ENCODE peak calls at places on chromosome 21, in eight cellular contexts. S is OCI-LY7, N is right atrium auricular region, K is uterus, P is endodermal cell, F is breast epithelium, O is ovary, C is A549. T is an unnamed sample.

GRCh38 chr21:35635261-35635660 is 425.1 kb downstream of the SETD4 start:
- DNase-seq in S (no peak), N (no peak), K (no peak), P (no peak), F (no peak), O (no peak), C (no peak), T (no peak)

GRCh38 chr21:28280611-28281010 is 712.1 kb downstream of the LTN1 start:
- DNase-seq in S (no peak), N (no peak), K (no peak), P (no peak), F (no peak), O (no peak), C (no peak), T (no peak)

GRCh38 chr21:46650476-46651098 is 15.1 kb downstream of the PRMT2 start:
- DNase-seq in S (no peak), N (no peak), K (no peak), P (no peak), F (no peak), O (no peak), C (no peak), T (no peak)

GRCh38 chr21:26445440-26445839 is 127.6 kb downstream of the CYYR1 start:
- DNase-seq in S (no peak), N (no peak), K (no peak), P (no peak), F (no peak), O (no peak), C (no peak), T (no peak)

GRCh38 chr21:33247596-33247995 is 17.9 kb downstream of the IFNAR2 start:
- DNase-seq in S (no peak), N (no peak), K (no peak), P (no peak), F (no peak), O (no peak), C (no peak), T (no peak)

GRCh38 chr21:14591882-14592281 is 45.8 kb upstream of the SAMSN1 start:
- DNase-seq in S (no peak), N (peak; percentile 62), K (peak; percentile 13), P (no peak), F (no peak), O (no peak), C (no peak), T (no peak)

GRCh38 chr21:35048706-35049617 is at the start of gene RUNX1:
- DNase-seq in S (peak; percentile 90), N (no peak), K (no peak), P (no peak), F (peak; percentile 31), O (no peak), C (no peak), T (peak; percentile 64)

GRCh38 chr21:38664315-38664714 is 141.4 kb upstream of the ETS2 start:
- DNase-seq in S (no peak), N (no peak), K (no peak), P (peak; percentile 67), F (no peak), O (no peak), C (no peak), T (no peak)

GRCh38 chr21:36641346-36641745 is 57.6 kb upstream of the SIM2 start:
- DNase-seq in S (no peak), N (no peak), K (no peak), P (no peak), F (no peak), O (no peak), C (no peak), T (no peak)
- H3K4me3 ChIP-seq in S (no peak overlapping the region), N (no peak overlapping the region), K (no peak overlapping the region), P (no peak overlapping the region), F (no peak overlapping the region), O (no peak overlapping the region), C (no peak overlapping the region), T (no peak overlapping the region)

GRCh38 chr21:30839304-30839703 is 9.7 kb upstream of the KRTAP7-1 start:
- DNase-seq in S (peak; percentile 7), N (no peak), K (no peak), P (peak; percentile 89), F (no peak), O (no peak), C (no peak), T (no peak)
- H3K4me1 ChIP-seq in S (no peaks in the 10 kb centered on the region), N (no peaks in the 10 kb centered on the region), K (no peaks in the 10 kb centered on the region), P (no peaks in the 10 kb centered on the region), F (no peaks in the 10 kb centered on the region), O (no peaks in the 10 kb centered on the region), C (no peaks in the 10 kb centered on the region), T (no peaks in the 10 kb centered on the region)

GRCh38 chr21:44911384-44912157 is 9.1 kb downstream of the ITGB2 start:
- DNase-seq in S (peak; percentile 48), N (peak; percentile 70), K (peak; percentile 31), P (peak; percentile 61), F (peak; percentile 86), O (peak; percentile 52), C (no peak), T (peak; percentile 52)

GRCh38 chr21:44909719-44910118 is 11.0 kb downstream of the ITGB2 start:
- DNase-seq in S (no peak), N (no peak), K (no peak), P (no peak), F (no peak), O (no peak), C (no peak), T (no peak)

GRCh38 chr21:44912158-44912473 is 8.6 kb downstream of the ITGB2 start:
- DNase-seq in S (no peak), N (no peak), K (no peak), P (no peak), F (no peak), O (no peak), C (no peak), T (no peak)

GRCh38 chr21:44910229-44911065 is 10.3 kb downstream of the ITGB2 start:
- DNase-seq in S (peak; percentile 59), N (no peak), K (no peak), P (no peak), F (no peak), O (no peak), C (no peak), T (no peak)

GRCh38 chr21:44911066-44911383 is 9.7 kb downstream of the ITGB2 start:
- DNase-seq in S (no peak), N (no peak), K (no peak), P (no peak), F (no peak), O (no peak), C (no peak), T (no peak)
- H3K4me3 ChIP-seq in S (no peak overlapping the region), N (no peak overlapping the region), K (no peak overlapping the region), P (no peak overlapping the region), F (no peak overlapping the region), O (no peak overlapping the region), C (no peak overlapping the region), T (peak overlapping the region; percentile 47)

GRCh38 chr21:15687208-15687607 is 42.6 kb upstream of the USP25 start:
- DNase-seq in S (no peak), N (no peak), K (no peak), P (no peak), F (no peak), O (no peak), C (no peak), T (no peak)
- H3K4me1 ChIP-seq in S (no peaks in the 10 kb centered on the region), N (no peaks in the 10 kb centered on the region), K (no peaks in the 10 kb centered on the region), P (no peaks in the 10 kb centered on the region), F (no peaks in the 10 kb centered on the region), O (no peaks in the 10 kb centered on the region), C (peaks cover 5% of the 10 kb centered on the region), T (no peaks in the 10 kb centered on the region)